ENCODE peak calls at places on chromosome 5, in five cellular contexts. V, A, R, M and U are unnamed samples.

GRCh38 chr5:96235008-96235910 is 197.8 kb downstream of the PCSK1 start:
- DNase-seq in V (no peak), A (no peak), R (no peak), M (peak; percentile 77), U (peak; percentile 30)

GRCh38 chr5:87526131-87526530 is 113.4 kb upstream of the CCNH start:
- DNase-seq in V (no peak), A (peak; percentile 31), R (no peak), M (no peak), U (no peak)

GRCh38 chr5:126044931-126045565 is 378.2 kb upstream of the GRAMD2B start:
- DNase-seq in V (no peak), A (no peak), R (no peak), M (no peak), U (no peak)

GRCh38 chr5:160266044-160266718 is 36.9 kb downstream of the FABP6 start:
- DNase-seq in V (no peak), A (no peak), R (peak; percentile 58), M (no peak), U (no peak)

GRCh38 chr5:143390941-143391340 is 12.5 kb downstream of the NR3C1 start:
- DNase-seq in V (no peak), A (no peak), R (no peak), M (no peak), U (no peak)

GRCh38 chr5:33010851-33011250 is 299.7 kb downstream of the NPR3 start:
- DNase-seq in V (no peak), A (no peak), R (no peak), M (no peak), U (peak; percentile 74)

GRCh38 chr5:125560476-125561225 is 814.2 kb upstream of the ZNF608 start:
- DNase-seq in V (no peak), A (no peak), R (no peak), M (peak; percentile 84), U (peak; percentile 27)

GRCh38 chr5:61784337-61784736 is 452.3 kb downstream of the ZSWIM6 start:
- DNase-seq in V (no peak), A (no peak), R (no peak), M (no peak), U (no peak)

GRCh38 chr5:25006734-25007133 is 362.0 kb upstream of the CDH10 start:
- DNase-seq in V (peak; percentile 86), A (peak; percentile 35), R (no peak), M (peak; percentile 30), U (no peak)

GRCh38 chr5:131209506-131210191 is 38.9 kb downstream of the LYRM7 start:
- DNase-seq in V (peak; percentile 43), A (no peak), R (no peak), M (peak; percentile 38), U (no peak)

GRCh38 chr5:36150676-36151433 is 832 bp downstream of the LMBRD2 start:
- DNase-seq in V (peak; percentile 75), A (peak; percentile 21), R (peak; percentile 53), M (peak; percentile 54), U (peak; percentile 48)

GRCh38 chr5:58681943-58682342 is 99.1 kb downstream of the RAB3C start:
- DNase-seq in V (no peak), A (no peak), R (no peak), M (no peak), U (no peak)

GRCh38 chr5:54024466-54024865 is 285.9 kb downstream of the ARL15 start:
- DNase-seq in V (no peak), A (no peak), R (no peak), M (peak; percentile 16), U (peak; percentile 85)

GRCh38 chr5:23007226-23007625 is 154.1 kb upstream of the CDH12 start:
- DNase-seq in V (peak; percentile 5), A (no peak), R (no peak), M (no peak), U (no peak)

GRCh38 chr5:135262364-135262763 is 136.7 kb downstream of the MACROH2A1 start:
- DNase-seq in V (no peak), A (no peak), R (no peak), M (no peak), U (no peak)

GRCh38 chr5:155091063-155091648 is 77.6 kb downstream of the KIF4B start:
- DNase-seq in V (no peak), A (no peak), R (no peak), M (peak; percentile 74), U (no peak)

GRCh38 chr5:169157064-169157463 is 143.9 kb downstream of the SLIT3 start:
- DNase-seq in V (peak; percentile 28), A (no peak), R (no peak), M (no peak), U (no peak)

GRCh38 chr5:91104062-91104448 is 279.1 kb downstream of the ARRDC3 start:
- DNase-seq in V (no peak), A (no peak), R (no peak), M (no peak), U (no peak)

GRCh38 chr5:3139596-3139995 is 388.1 kb upstream of the IRX2 start:
- DNase-seq in V (peak; percentile 41), A (no peak), R (no peak), M (peak; percentile 39), U (no peak)

GRCh38 chr5:33745101-33745770 is 146.6 kb downstream of the ADAMTS12 start:
- DNase-seq in V (no peak), A (no peak), R (no peak), M (no peak), U (peak; percentile 34)

GRCh38 chr5:32710335-32710858 is 724 bp upstream of the NPR3 start:
- DNase-seq in V (peak; percentile 39), A (peak; percentile 51), R (peak; percentile 66), M (peak; percentile 2), U (no peak)

GRCh38 chr5:139248826-139249453 is 44.6 kb upstream of the MATR3 start:
- DNase-seq in V (no peak), A (no peak), R (no peak), M (no peak), U (no peak)

GRCh38 chr5:95102080-95102479 is 182.8 kb downstream of the MCTP1 start:
- DNase-seq in V (no peak), A (no peak), R (no peak), M (no peak), U (no peak)

GRCh38 chr5:109844148-109844547 is 154.4 kb downstream of the MAN2A1 start:
- DNase-seq in V (no peak), A (no peak), R (no peak), M (no peak), U (peak; percentile 28)

DNA sequence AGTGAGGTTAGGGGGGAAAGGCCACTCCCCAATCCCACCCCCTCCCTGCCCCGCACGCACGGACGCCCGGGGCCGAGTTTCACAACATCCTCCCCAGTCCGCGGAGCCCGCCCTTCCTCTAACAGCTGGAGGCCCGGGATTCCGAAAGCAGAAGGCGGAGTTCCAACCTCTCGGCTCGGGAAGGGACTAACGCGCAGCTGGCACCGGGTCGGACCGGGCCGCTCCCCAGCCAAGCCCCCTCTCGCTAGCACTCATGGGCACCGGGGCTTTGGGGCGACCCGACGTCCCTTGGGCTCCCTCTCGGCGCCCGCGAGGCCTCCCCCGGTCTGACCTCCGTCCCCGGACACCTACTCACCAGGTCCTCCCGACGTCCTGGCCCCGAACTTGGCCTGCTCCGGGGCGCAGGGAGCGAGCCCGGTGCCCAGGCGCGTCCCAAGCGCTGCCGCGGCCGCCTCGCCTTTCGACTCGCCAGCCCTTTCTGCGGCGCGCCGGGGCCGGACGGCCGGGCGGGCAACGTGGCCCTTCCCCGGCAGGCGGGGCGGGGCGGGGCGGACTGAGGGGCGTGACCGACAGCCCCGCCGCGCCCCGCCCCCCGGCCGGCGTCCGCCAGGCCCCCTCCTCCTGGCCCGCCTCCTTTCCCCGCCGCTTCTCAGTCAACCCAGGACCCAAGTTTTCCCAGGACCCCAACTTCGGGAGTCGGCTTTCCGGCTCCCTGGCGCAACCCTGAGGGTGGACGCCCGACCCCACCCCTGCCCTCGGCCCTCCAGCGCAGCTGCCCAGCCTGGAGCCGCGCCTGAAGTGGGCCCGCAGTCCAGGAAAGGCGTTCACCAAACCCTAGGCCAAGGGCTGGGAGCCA is at the start of gene MGAT1:
- DNase-seq in V (peak; percentile 77), A (peak; percentile 79), R (peak; percentile 80), M (peak; percentile 85), U (peak; percentile 83)
- H4K8ac ChIP-seq in V (peak within 1 kb of the TSS; percentile 91), A (peak within 1 kb of the TSS; percentile 90), R (no peak within 1 kb of the TSS), M (peak within 1 kb of the TSS; percentile 99), U (peak within 1 kb of the TSS; percentile 94)

GRCh38 chr5:122471031-122471751 is 159.2 kb downstream of the SNCAIP start:
- DNase-seq in V (no peak), A (no peak), R (peak; percentile 53), M (no peak), U (no peak)
- H2BK120ac ChIP-seq in V (no peak overlapping the region), A (no peak overlapping the region), R (no peak overlapping the region), M (no peak overlapping the region), U (no peak overlapping the region)

DNA sequence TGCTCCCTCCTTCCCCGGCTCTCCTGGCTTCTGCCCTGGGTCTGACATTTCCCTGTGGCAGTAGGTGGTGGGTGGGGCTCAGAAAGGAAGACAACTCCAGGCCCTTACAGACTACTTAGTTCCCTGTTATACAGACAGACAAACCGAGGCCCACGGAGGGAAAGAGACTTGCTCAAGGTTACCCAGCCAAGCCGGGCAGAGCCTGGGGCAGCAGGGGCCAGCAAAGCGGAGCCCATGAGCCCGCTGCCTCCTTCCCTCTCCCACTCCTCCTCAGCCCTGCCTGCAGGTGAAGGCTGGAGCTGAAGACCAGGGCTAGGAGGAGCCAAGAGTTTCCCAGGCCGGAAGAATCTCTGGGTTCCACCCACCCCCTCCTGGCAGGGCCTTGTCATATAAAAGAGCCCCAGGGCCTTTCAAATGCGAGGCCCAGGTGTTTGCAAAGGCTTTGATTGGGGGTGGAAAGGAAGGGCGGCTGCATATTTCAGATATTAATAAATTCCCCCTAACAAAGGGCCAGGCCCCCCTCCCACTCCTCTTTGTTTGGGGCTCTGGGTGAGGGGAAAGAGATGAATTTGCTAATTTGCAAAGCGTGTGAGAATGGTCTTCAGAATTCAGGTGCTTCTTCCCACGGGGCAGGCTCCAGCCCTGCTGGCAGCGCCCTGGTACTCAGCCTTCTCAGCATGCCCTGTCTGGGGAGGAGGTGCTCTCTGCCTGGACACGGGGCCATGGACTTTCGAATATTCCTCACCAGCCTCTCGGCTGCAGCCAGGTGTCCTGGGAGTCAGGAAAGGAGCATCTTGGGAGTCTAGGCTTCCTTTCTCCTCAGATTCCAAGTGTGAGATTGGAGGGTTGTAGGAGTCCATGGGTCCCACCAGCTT is 21.5 kb downstream of the SLC6A7 start:
- DNase-seq in V (peak; percentile 86), A (no peak), R (peak; percentile 79), M (no peak), U (no peak)
- H4K8ac ChIP-seq in V (no peak overlapping the region), A (no peak overlapping the region), R (no peak overlapping the region), M (peak overlapping the region; percentile 39), U (no peak overlapping the region)

GRCh38 chr5:167304834-167305469 is 986.5 kb upstream of the WWC1 start:
- DNase-seq in V (no peak), A (no peak), R (no peak), M (no peak), U (no peak)
- H2BK120ac ChIP-seq in V (peak overlapping the region; percentile 7), A (no peak overlapping the region), R (no peak overlapping the region), M (no peak overlapping the region), U (no peak overlapping the region)